ENCODE peak calls at places on chromosome 2, in four cellular contexts. S is tibial nerve, E is GM23248, K is stomach. I is an unnamed sample. For H3K4me1, the result is how much of the 10 kb centered on the place peaks cover.

GRCh38 chr2:169365093-169365483 is 2.8 kb upstream of the LRP2 start:
- DNase-seq in S (no peak), E (no peak), K (no peak), I (no peak)

GRCh38 chr2:38215993-38216392 is 140.0 kb upstream of the CYP1B1 start:
- DNase-seq in S (no peak), E (peak), K (no peak), I (no peak)

GRCh38 chr2:8750221-8750620 is 68.4 kb downstream of the ID2 start:
- DNase-seq in S (no peak), E (peak), K (no peak), I (no peak)

GRCh38 chr2:237418300-237418699 is 4.3 kb upstream of the COL6A3 start:
- DNase-seq in S (no peak), E (peak), K (no peak), I (no peak)

GRCh38 chr2:168208652-168209051 is 38.7 kb downstream of the STK39 start:
- DNase-seq in S (no peak), E (no peak), K (no peak), I (no peak)

GRCh38 chr2:213723051-213723560 is 438.8 kb downstream of the SPAG16 start:
- DNase-seq in S (no peak), E (no peak), K (no peak), I (peak)

GRCh38 chr2:136917281-136917680 is 151.9 kb downstream of the THSD7B start:
- DNase-seq in S (no peak), E (no peak), K (no peak), I (peak)

GRCh38 chr2:216119144-216119543 is 10.0 kb downstream of the XRCC5 start:
- DNase-seq in S (no peak), E (no peak), K (no peak), I (no peak)

GRCh38 chr2:120100627-120101026 is 87.8 kb downstream of the EPB41L5 start:
- DNase-seq in S (no peak), E (no peak), K (no peak), I (no peak)

GRCh38 chr2:228048838-228049490 is 132.5 kb downstream of the SPHKAP start:
- DNase-seq in S (no peak), E (peak), K (peak), I (peak)

GRCh38 chr2:190748966-190749365 is 100.1 kb downstream of the NAB1 start:
- DNase-seq in S (no peak), E (no peak), K (no peak), I (no peak)

GRCh38 chr2:73931531-73932500 is 5.1 kb downstream of the DGUOK start:
- DNase-seq in S (no peak), E (peak), K (no peak), I (no peak)

GRCh38 chr2:108616731-108617161 is 82.5 kb downstream of the LIMS1 start:
- DNase-seq in S (no peak), E (peak), K (peak), I (no peak)
- H3K4me1 ChIP-seq in S (under half), E (under half), K (half or more), I (under half)

DNA sequence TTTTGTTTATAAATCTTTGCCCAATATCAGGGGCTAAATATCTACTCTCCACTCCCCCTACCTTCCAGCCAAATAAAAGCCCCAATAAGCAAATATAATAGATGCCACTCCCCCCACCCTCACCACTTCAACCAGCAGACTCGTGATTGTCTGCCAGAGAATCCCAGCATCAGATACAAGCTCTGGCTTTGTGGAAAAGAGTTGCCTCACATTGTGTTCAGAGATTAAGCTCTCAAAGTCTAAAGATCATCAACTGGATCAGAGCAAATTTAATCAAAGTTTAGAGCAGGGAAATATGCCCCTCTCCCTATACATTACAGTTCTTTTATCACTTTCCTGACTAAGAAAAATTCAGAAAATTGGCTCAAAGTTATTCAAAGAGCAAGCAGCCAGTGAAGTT is 39.5 kb downstream of the AOX1 start:
- DNase-seq in S (no peak), E (peak), K (no peak), I (no peak)
- H3K4me1 ChIP-seq in S (under half), E (under half), K (under half), I (under half)

GRCh38 chr2:172098650-172099471 is 3.8 kb downstream of the DLX2 start:
- DNase-seq in S (no peak), E (peak), K (no peak), I (peak)

GRCh38 chr2:172095905-172096660 is 6.6 kb downstream of the DLX2 start:
- DNase-seq in S (no peak), E (peak), K (no peak), I (peak)

GRCh38 chr2:172096661-172097547 is 5.8 kb downstream of the DLX2 start:
- DNase-seq in S (no peak), E (peak), K (no peak), I (peak)

GRCh38 chr2:172098287-172098649 is 4.4 kb downstream of the DLX2 start:
- DNase-seq in S (no peak), E (peak), K (no peak), I (peak)

DNA sequence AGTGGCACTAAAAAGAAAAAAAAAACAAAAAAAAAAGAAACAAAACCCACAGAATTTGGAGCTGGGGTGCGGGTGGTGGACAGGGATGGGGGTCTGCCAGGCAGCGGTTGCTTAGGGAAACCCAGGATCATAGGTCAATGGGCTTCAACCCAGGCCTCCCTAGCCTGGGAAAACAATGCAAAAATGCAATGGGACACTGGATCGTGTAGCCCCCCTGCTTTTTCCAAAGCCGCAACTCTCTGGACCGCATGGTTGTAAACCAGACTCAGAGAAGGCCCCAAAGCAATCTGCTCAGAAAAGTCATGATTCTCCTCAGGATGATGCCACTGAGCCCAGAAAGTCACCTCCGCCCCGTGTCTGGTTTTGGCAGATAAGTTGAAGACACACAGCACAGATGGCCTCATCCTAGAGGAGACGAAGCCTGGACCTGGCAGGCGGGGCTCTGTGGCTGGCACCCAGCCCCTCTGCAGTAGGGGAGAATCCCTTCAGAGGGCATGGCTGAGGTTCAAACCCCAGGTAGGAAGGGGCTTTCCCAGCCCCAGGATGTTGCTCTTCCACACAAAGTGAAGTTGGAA is 5.1 kb downstream of the DLX2 start:
- DNase-seq in S (no peak), E (peak), K (no peak), I (no peak)
- H3K4me1 ChIP-seq in S (under half), E (under half), K (half or more), I (under half)

GRCh38 chr2:134142341-134142738 is 111.5 kb upstream of the MGAT5 start:
- DNase-seq in S (no peak), E (no peak), K (no peak), I (no peak)
- H3K4me1 ChIP-seq in S (under half), E (under half), K (half or more), I (under half)

GRCh38 chr2:30232027-30232800 is 880 bp downstream of the LBH start:
- DNase-seq in S (no peak), E (peak), K (peak), I (peak)

GRCh38 chr2:30230479-30230854 is 867 bp upstream of the LBH start:
- DNase-seq in S (no peak), E (no peak), K (no peak), I (peak)

GRCh38 chr2:30230855-30231725 is at the start of gene LBH:
- DNase-seq in S (peak), E (peak), K (peak), I (peak)

GRCh38 chr2:30231726-30232026 is 342 bp downstream of the LBH start:
- DNase-seq in S (no peak), E (no peak), K (no peak), I (no peak)

DNA sequence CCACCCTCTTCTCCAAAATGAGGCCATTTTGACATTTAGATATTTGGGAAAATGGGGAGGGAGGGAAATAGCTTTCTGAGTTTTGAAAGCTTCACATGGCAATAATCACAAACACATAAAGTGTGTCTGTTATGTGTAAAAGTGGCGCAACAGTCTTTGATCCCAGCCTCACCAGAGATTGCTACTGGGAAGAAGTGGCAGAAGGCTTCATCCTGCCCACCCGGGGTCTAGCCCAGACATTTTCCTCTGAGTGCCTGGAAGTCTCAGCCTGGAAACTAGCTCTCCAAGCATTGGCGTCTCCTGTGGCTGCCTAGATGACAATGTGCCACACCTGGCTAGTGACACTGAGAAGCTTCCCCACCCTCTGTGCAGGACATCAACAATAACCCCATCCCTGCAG is 1.7 kb upstream of the LBH start:
- DNase-seq in S (no peak), E (no peak), K (no peak), I (no peak)
- H3K4me1 ChIP-seq in S (under half), E (under half), K (under half), I (under half)

DNA sequence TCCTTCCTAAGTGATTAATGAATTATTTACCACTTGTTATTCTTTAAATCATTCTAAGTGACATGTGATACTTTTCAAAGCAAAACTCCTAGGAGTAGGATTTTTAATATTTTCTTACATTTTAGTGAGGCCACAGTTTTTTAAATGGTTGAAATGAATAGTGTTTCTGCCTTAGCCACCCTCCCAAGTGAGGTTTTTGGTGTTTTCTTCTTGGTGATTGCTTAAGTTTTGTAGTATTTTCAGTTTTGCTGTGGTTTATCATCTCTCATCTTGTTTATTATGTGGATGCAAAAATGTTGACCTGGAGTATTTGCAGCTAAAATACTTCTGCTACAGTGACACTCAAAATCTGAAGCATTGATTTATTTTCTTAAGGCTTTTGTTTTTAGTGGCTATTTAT is 9.8 kb downstream of the AFTPH start:
- DNase-seq in S (no peak), E (no peak), K (no peak), I (no peak)
- H3K4me1 ChIP-seq in S (under half), E (under half), K (half or more), I (under half)

DNA sequence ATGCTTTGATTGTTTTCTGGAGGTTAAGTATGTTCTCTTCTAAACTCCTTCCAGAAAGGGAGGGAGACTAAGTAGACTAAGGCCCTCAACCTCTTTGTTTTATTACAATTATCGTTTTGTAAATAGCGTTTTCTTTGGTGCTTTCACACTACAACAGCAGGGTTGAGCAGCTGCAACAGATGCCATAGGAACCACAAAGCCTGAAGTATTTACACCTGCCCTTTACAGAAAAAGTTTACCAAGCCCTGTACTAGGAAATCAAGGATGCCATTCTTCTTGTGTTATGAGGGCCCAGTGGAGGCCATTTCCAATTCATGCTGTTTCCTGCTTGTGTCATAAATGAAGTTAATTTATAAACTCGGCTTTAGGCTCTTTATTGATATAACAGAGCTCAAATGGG is 914.8 kb downstream of the DCDC2C start:
- DNase-seq in S (no peak), E (no peak), K (no peak), I (no peak)
- H3K4me1 ChIP-seq in S (under half), E (under half), K (under half), I (under half)

DNA sequence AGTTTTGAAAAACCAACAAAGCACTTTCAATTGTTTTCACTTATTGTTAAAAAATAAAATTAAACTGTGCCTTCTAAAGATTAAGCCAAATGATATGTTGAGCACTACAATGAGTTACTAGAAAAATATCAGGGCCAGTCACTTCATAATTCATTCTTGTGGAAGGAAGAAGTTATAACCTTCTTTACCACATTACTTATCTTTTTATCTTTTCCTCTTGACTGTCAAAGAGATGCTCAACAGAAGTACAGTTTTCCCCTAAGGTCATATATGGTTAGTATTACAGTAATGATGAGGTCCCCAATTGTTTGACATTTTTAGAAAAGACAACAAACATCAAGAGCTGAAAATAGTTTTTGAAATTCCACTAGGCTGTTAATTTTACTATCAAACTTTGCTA is 9.4 kb downstream of the PELI1 start:
- DNase-seq in S (no peak), E (no peak), K (no peak), I (no peak)
- H3K4me1 ChIP-seq in S (under half), E (under half), K (half or more), I (under half)

GRCh38 chr2:200221055-200221692 is 85.3 kb upstream of the SPATS2L start:
- DNase-seq in S (no peak), E (no peak), K (no peak), I (no peak)

GRCh38 chr2:200219400-200220113 is 86.9 kb upstream of the SPATS2L start:
- DNase-seq in S (no peak), E (no peak), K (no peak), I (no peak)

GRCh38 chr2:200223385-200223784 is 83.1 kb upstream of the SPATS2L start:
- DNase-seq in S (no peak), E (peak), K (no peak), I (no peak)

GRCh38 chr2:200225943-200226342 is 80.5 kb upstream of the SPATS2L start:
- DNase-seq in S (no peak), E (peak), K (no peak), I (no peak)

GRCh38 chr2:200222837-200223236 is 83.7 kb upstream of the SPATS2L start:
- DNase-seq in S (no peak), E (no peak), K (no peak), I (no peak)
- H3K4me1 ChIP-seq in S (under half), E (under half), K (under half), I (under half)

GRCh38 chr2:200300650-200301314 is 5.7 kb upstream of the SPATS2L start:
- DNase-seq in S (no peak), E (peak), K (no peak), I (no peak)

GRCh38 chr2:200300065-200300464 is 6.4 kb upstream of the SPATS2L start:
- DNase-seq in S (no peak), E (no peak), K (no peak), I (no peak)

GRCh38 chr2:200302940-200303727 is 3.4 kb upstream of the SPATS2L start:
- DNase-seq in S (no peak), E (peak), K (no peak), I (no peak)

GRCh38 chr2:200298816-200299215 is 7.7 kb upstream of the SPATS2L start:
- DNase-seq in S (no peak), E (no peak), K (no peak), I (no peak)

GRCh38 chr2:200301953-200302628 is 4.4 kb upstream of the SPATS2L start:
- DNase-seq in S (no peak), E (peak), K (no peak), I (no peak)
- H3K4me1 ChIP-seq in S (under half), E (under half), K (under half), I (under half)

I was measured in endodermal cell.